ENCODE peak calls at places on chromosomes 12 and 14, in seven cellular contexts. C is WERI-Rb-1, T is HFF-Myc, J is bronchial epithelial cell, G is NCI-H748 treated with DMSO at 0.1 percent for 48 hours, Z is germinal center, H is K562. E is an unnamed sample.

GRCh38 chr12:111605931-111606625 is 7.0 kb upstream of the ATXN2 start:
- DNase-seq in Z (no peak), H (no peak), J (no peak), G (no peak), C (no peak), T (no peak), E (no peak)

GRCh38 chr14:100779691-100780080 is 46.2 kb upstream of the MEG3 start:
- DNase-seq in G (no peak), T (no peak), J (no peak), Z (no peak), C (no peak), H (no peak), E (no peak)

GRCh38 chr12:12645485-12645884 is 33.8 kb downstream of the CREBL2 start:
- DNase-seq in C (no peak), H (peak), T (peak), G (no peak), J (peak), Z (peak), E (no peak)

GRCh38 chr12:108666326-108666995 is 32.8 kb upstream of the SELPLG start:
- DNase-seq in T (no peak), J (no peak), G (no peak), H (no peak), C (peak), Z (no peak), E (no peak)

GRCh38 chr14:100025111-100025510 is 40.1 kb upstream of the EVL start:
- DNase-seq in G (no peak), J (peak), H (peak), C (peak), Z (peak), T (no peak), E (peak)

GRCh38 chr12:31221566-31221945 is 104.4 kb downstream of the SINHCAF start:
- DNase-seq in T (no peak), H (no peak), G (no peak), C (no peak), Z (no peak), J (no peak), E (no peak)

GRCh38 chr14:35286707-35287106 is 5.5 kb upstream of the PSMA6 start:
- DNase-seq in T (no peak), C (no peak), H (no peak), J (no peak), Z (no peak), G (no peak), E (no peak)

GRCh38 chr14:90820958-90821357 is 4.7 kb upstream of the TTC7B start:
- DNase-seq in H (no peak), T (no peak), C (no peak), J (peak), Z (no peak), G (no peak), E (no peak)

GRCh38 chr14:78767436-78767835 is 597.3 kb downstream of the NRXN3 start:
- DNase-seq in Z (no peak), T (no peak), G (no peak), C (no peak), J (no peak), H (no peak), E (no peak)

GRCh38 chr12:24838531-24838950 is 110.4 kb downstream of the BCAT1 start:
- DNase-seq in Z (no peak), C (no peak), H (no peak), T (peak), G (no peak), J (no peak), E (no peak)

GRCh38 chr12:110039085-110039807 is 9.1 kb downstream of the C12orf76 start:
- DNase-seq in T (peak), G (no peak), Z (no peak), C (no peak), J (peak), H (no peak), E (peak)

GRCh38 chr14:75989134-75989533 is 3.6 kb downstream of the IFT43 start:
- DNase-seq in Z (no peak), J (no peak), T (no peak), G (no peak), H (no peak), C (no peak), E (no peak)

GRCh38 chr12:91367234-91367849 is 184.7 kb upstream of the DCN start:
- DNase-seq in Z (no peak), H (peak), C (no peak), G (no peak), J (peak), T (no peak), E (no peak)

GRCh38 chr14:50778757-50779483 is 52.0 kb downstream of the NIN start:
- DNase-seq in C (no peak), Z (peak), T (no peak), H (no peak), G (no peak), J (peak), E (no peak)

GRCh38 chr14:58283730-58284129 is 14.6 kb upstream of the ARID4A start:
- DNase-seq in H (no peak), T (no peak), J (no peak), G (no peak), C (no peak), Z (no peak), E (no peak)

GRCh38 chr14:67643671-67644070 is 24.0 kb downstream of the ARG2 start:
- DNase-seq in T (no peak), Z (no peak), J (no peak), G (no peak), H (no peak), C (no peak), E (no peak)

GRCh38 chr14:95445676-95446075 is 70.8 kb downstream of the SYNE3 start:
- DNase-seq in Z (no peak), G (no peak), T (no peak), H (no peak), C (no peak), J (no peak), E (no peak)

GRCh38 chr12:86233126-86233525 is 23.1 kb downstream of the MGAT4C start:
- DNase-seq in G (peak), C (no peak), J (peak), Z (no peak), H (no peak), T (no peak), E (no peak)

GRCh38 chr12:78403681-78404080 is 460.9 kb upstream of the SYT1 start:
- DNase-seq in J (no peak), C (no peak), H (no peak), T (no peak), Z (no peak), G (no peak), E (no peak)

GRCh38 chr14:29926701-29927595 is 699 bp downstream of the PRKD1 start:
- DNase-seq in T (no peak), H (peak), J (no peak), G (peak), C (peak), Z (peak), E (peak)